ENCODE peak calls at places on chromosome 17, in six cellular contexts. Q, K, R, H, S and G are unnamed samples.

GRCh38 chr17:5592382-5592781 is 8.1 kb upstream of the NLRP1 start:
- DNase-seq in Q (no peak), K (no peak), R (no peak), H (peak; percentile 63), S (peak; percentile 54), G (peak; percentile 50)

GRCh38 chr17:20073056-20073979 is 64.2 kb downstream of the SPECC1 start:
- DNase-seq in Q (no peak), K (no peak), R (peak; percentile 59), H (peak; percentile 40), S (no peak), G (no peak)

GRCh38 chr17:81422776-81423697 is 27.8 kb downstream of the BAHCC1 start:
- DNase-seq in Q (no peak), K (no peak), R (peak; percentile 86), H (peak; percentile 91), S (peak; percentile 91), G (no peak)

GRCh38 chr17:41464682-41465081 is 2.5 kb downstream of the KRT32 start:
- DNase-seq in Q (no peak), K (no peak), R (peak; percentile 36), H (peak; percentile 66), S (peak; percentile 95), G (no peak)

GRCh38 chr17:13940858-13941665 is 128.2 kb upstream of the COX10 start:
- DNase-seq in Q (no peak), K (peak; percentile 61), R (no peak), H (peak; percentile 33), S (no peak), G (no peak)

GRCh38 chr17:42289863-42290165 is 1.5 kb downstream of the STAT5A start:
- DNase-seq in Q (no peak), K (no peak), R (peak; percentile 30), H (no peak), S (no peak), G (no peak)

GRCh38 chr17:40819528-40820125 is 2.8 kb downstream of the KRT10 start:
- DNase-seq in Q (no peak), K (no peak), R (no peak), H (peak; percentile 38), S (no peak), G (no peak)

GRCh38 chr17:4444782-4445473 is 11.2 kb downstream of the SPNS3 start:
- DNase-seq in Q (no peak), K (no peak), R (no peak), H (no peak), S (peak; percentile 42), G (no peak)

GRCh38 chr17:74380086-74380958 is 13.0 kb downstream of the GPR142 start:
- DNase-seq in Q (no peak), K (no peak), R (no peak), H (no peak), S (no peak), G (no peak)

GRCh38 chr17:52306314-52306713 is 147.8 kb upstream of the CA10 start:
- DNase-seq in Q (no peak), K (no peak), R (no peak), H (no peak), S (no peak), G (no peak)

GRCh38 chr17:42101513-42102292 is 3.4 kb upstream of the ZNF385C start:
- DNase-seq in Q (peak; percentile 52), K (peak; percentile 35), R (peak; percentile 78), H (peak; percentile 60), S (peak; percentile 80), G (peak; percentile 68)

GRCh38 chr17:7307686-7308624 is 527 bp downstream of the EIF5A start:
- DNase-seq in Q (no peak), K (no peak), R (peak; percentile 78), H (peak; percentile 41), S (no peak), G (no peak)

GRCh38 chr17:40224707-40225092 is 5.6 kb downstream of the WIPF2 start:
- DNase-seq in Q (no peak), K (no peak), R (no peak), H (peak; percentile 59), S (no peak), G (no peak)

GRCh38 chr17:56602292-56603130 is 9.0 kb downstream of the NOG start:
- DNase-seq in Q (no peak), K (no peak), R (no peak), H (no peak), S (no peak), G (no peak)

GRCh38 chr17:55436224-55437164 is 14.9 kb upstream of the MMD start:
- DNase-seq in Q (no peak), K (no peak), R (no peak), H (no peak), S (no peak), G (no peak)

GRCh38 chr17:44204453-44204882 is 4.8 kb upstream of the ATXN7L3 start:
- DNase-seq in Q (no peak), K (no peak), R (no peak), H (peak; percentile 70), S (peak; percentile 43), G (no peak)

GRCh38 chr17:17693253-17693954 is 12.1 kb downstream of the RAI1 start:
- DNase-seq in Q (no peak), K (no peak), R (peak; percentile 61), H (no peak), S (no peak), G (no peak)

GRCh38 chr17:35766903-35767510 is 6.3 kb downstream of the C17orf50 start:
- DNase-seq in Q (no peak), K (no peak), R (no peak), H (peak; percentile 67), S (peak; percentile 65), G (no peak)

GRCh38 chr17:74199306-74200092 is 4.0 kb upstream of the RPL38 start:
- DNase-seq in Q (no peak), K (no peak), R (no peak), H (peak; percentile 46), S (peak; percentile 82), G (peak; percentile 65)

GRCh38 chr17:8630802-8631553 is 453 bp upstream of the MYH10 start:
- DNase-seq in Q (peak; percentile 98), K (peak; percentile 99), R (peak; percentile 99), H (peak; percentile 99), S (peak; percentile 100), G (peak; percentile 100)

GRCh38 chr17:81579821-81580321 is 27.7 kb upstream of the FAAP100 start:
- DNase-seq in Q (no peak), K (no peak), R (no peak), H (no peak), S (no peak), G (no peak)

GRCh38 chr17:78362232-78362631 is 2.4 kb upstream of the SOCS3 start:
- DNase-seq in Q (no peak), K (no peak), R (no peak), H (no peak), S (no peak), G (no peak)

GRCh38 chr17:36911007-36911406 is 26.3 kb upstream of the LHX1 start:
- DNase-seq in Q (no peak), K (no peak), R (no peak), H (no peak), S (no peak), G (no peak)

GRCh38 chr17:973053-973452 is 6.5 kb downstream of the NXN start:
- DNase-seq in Q (no peak), K (no peak), R (no peak), H (no peak), S (no peak), G (no peak)